ENCODE peak calls at places on chromosomes 13 and 19, in seven cellular contexts. One of them, this sample, is unnamed.

GRCh38 chr13:111515648-111516047 is 195.2 kb downstream of the TEX29 start:
- DNase-seq in suprapubic skin: no peak
- DNase-seq in transverse colon: no peak
- DNase-seq in A549: no peak
- DNase-seq in stomach: no peak
- DNase-seq in HepG2: no peak
- DNase-seq in sigmoid colon: no peak
- DNase-seq in this sample: no peak

GRCh38 chr13:113125506-113126264 is 3.1 kb downstream of the F10 start:
- DNase-seq in suprapubic skin: peak; percentile 29
- DNase-seq in stomach: no peak
- DNase-seq in A549: no peak
- DNase-seq in sigmoid colon: no peak
- DNase-seq in transverse colon: no peak
- DNase-seq in HepG2: no peak
- DNase-seq in this sample: no peak

GRCh38 chr13:110716235-110716505 is 2.7 kb downstream of the ING1 start:
- DNase-seq in HepG2: peak; percentile 24
- DNase-seq in A549: no peak
- DNase-seq in transverse colon: peak; percentile 69
- DNase-seq in suprapubic skin: no peak
- DNase-seq in stomach: peak; percentile 51
- DNase-seq in sigmoid colon: peak; percentile 85
- DNase-seq in this sample: peak; percentile 28

GRCh38 chr13:90055121-90055520 is 1292.4 kb upstream of the MIR17HG start:
- DNase-seq in suprapubic skin: no peak
- DNase-seq in stomach: no peak
- DNase-seq in sigmoid colon: no peak
- DNase-seq in A549: no peak
- DNase-seq in transverse colon: no peak
- DNase-seq in HepG2: no peak
- DNase-seq in this sample: no peak

GRCh38 chr19:33501957-33502356 is 19.6 kb downstream of the PEPD start:
- DNase-seq in stomach: no peak
- DNase-seq in A549: no peak
- DNase-seq in suprapubic skin: no peak
- DNase-seq in transverse colon: no peak
- DNase-seq in sigmoid colon: peak; percentile 36
- DNase-seq in HepG2: no peak
- DNase-seq in this sample: no peak

GRCh38 chr19:10518444-10519361 is 1.5 kb upstream of the S1PR5 start:
- DNase-seq in A549: no peak
- DNase-seq in transverse colon: no peak
- DNase-seq in suprapubic skin: no peak
- DNase-seq in HepG2: no peak
- DNase-seq in stomach: no peak
- DNase-seq in sigmoid colon: no peak
- DNase-seq in this sample: no peak

GRCh38 chr13:50527612-50528509 is 315.6 kb downstream of the DLEU7 start:
- DNase-seq in HepG2: no peak
- DNase-seq in transverse colon: no peak
- DNase-seq in A549: no peak
- DNase-seq in sigmoid colon: no peak
- DNase-seq in suprapubic skin: no peak
- DNase-seq in stomach: no peak
- DNase-seq in this sample: no peak

GRCh38 chr13:36154567-36155231 is 23.5 kb upstream of the DCLK1 start:
- DNase-seq in transverse colon: no peak
- DNase-seq in sigmoid colon: no peak
- DNase-seq in HepG2: no peak
- DNase-seq in stomach: no peak
- DNase-seq in A549: no peak
- DNase-seq in suprapubic skin: no peak
- DNase-seq in this sample: no peak

GRCh38 chr19:18733196-18733647 is 49.7 kb downstream of the CRTC1 start:
- DNase-seq in sigmoid colon: peak; percentile 90
- DNase-seq in stomach: peak; percentile 57
- DNase-seq in suprapubic skin: no peak
- DNase-seq in A549: no peak
- DNase-seq in HepG2: peak; percentile 18
- DNase-seq in transverse colon: peak; percentile 19
- DNase-seq in this sample: peak; percentile 12

GRCh38 chr19:17909017-17909732 is 23.6 kb upstream of the CCDC124 start:
- DNase-seq in suprapubic skin: no peak
- DNase-seq in HepG2: no peak
- DNase-seq in A549: no peak
- DNase-seq in sigmoid colon: no peak
- DNase-seq in stomach: no peak
- DNase-seq in transverse colon: no peak
- DNase-seq in this sample: no peak

GRCh38 chr13:85543144-85543543 is 256.1 kb downstream of the SLITRK6 start:
- DNase-seq in stomach: no peak
- DNase-seq in suprapubic skin: no peak
- DNase-seq in sigmoid colon: no peak
- DNase-seq in HepG2: no peak
- DNase-seq in transverse colon: no peak
- DNase-seq in A549: no peak
- DNase-seq in this sample: no peak

GRCh38 chr19:45104658-45105384 is 11.8 kb downstream of the PPP1R37 start:
- DNase-seq in stomach: no peak
- DNase-seq in HepG2: no peak
- DNase-seq in suprapubic skin: no peak
- DNase-seq in transverse colon: no peak
- DNase-seq in A549: no peak
- DNase-seq in sigmoid colon: no peak
- DNase-seq in this sample: no peak

GRCh38 chr13:114045113-114045735 is 71.3 kb upstream of the C13orf46 start:
- DNase-seq in stomach: no peak
- DNase-seq in transverse colon: no peak
- DNase-seq in sigmoid colon: no peak
- DNase-seq in HepG2: no peak
- DNase-seq in suprapubic skin: no peak
- DNase-seq in A549: no peak
- DNase-seq in this sample: no peak

GRCh38 chr13:114174529-114174941 is 4.5 kb upstream of the CFAP97D2 start:
- DNase-seq in transverse colon: no peak
- DNase-seq in A549: no peak
- DNase-seq in HepG2: no peak
- DNase-seq in suprapubic skin: no peak
- DNase-seq in stomach: no peak
- DNase-seq in sigmoid colon: no peak
- DNase-seq in this sample: no peak

GRCh38 chr13:101433895-101434294 is 17.6 kb upstream of the NALCN start:
- DNase-seq in suprapubic skin: no peak
- DNase-seq in HepG2: no peak
- DNase-seq in transverse colon: no peak
- DNase-seq in stomach: no peak
- DNase-seq in sigmoid colon: no peak
- DNase-seq in A549: no peak
- DNase-seq in this sample: no peak

GRCh38 chr19:40685563-40685962 is 4.9 kb downstream of the NUMBL start:
- DNase-seq in sigmoid colon: no peak
- DNase-seq in suprapubic skin: no peak
- DNase-seq in transverse colon: no peak
- DNase-seq in HepG2: no peak
- DNase-seq in A549: no peak
- DNase-seq in stomach: no peak
- DNase-seq in this sample: no peak

GRCh38 chr19:42206871-42207755 is 10.4 kb downstream of the DEDD2 start:
- DNase-seq in HepG2: no peak
- DNase-seq in suprapubic skin: no peak
- DNase-seq in transverse colon: peak; percentile 57
- DNase-seq in sigmoid colon: no peak
- DNase-seq in stomach: no peak
- DNase-seq in A549: peak; percentile 73
- DNase-seq in this sample: no peak

GRCh38 chr13:29771247-29771646 is 79.2 kb downstream of the UBL3 start:
- DNase-seq in HepG2: peak; percentile 23
- DNase-seq in stomach: no peak
- DNase-seq in A549: no peak
- DNase-seq in transverse colon: no peak
- DNase-seq in sigmoid colon: no peak
- DNase-seq in suprapubic skin: no peak
- DNase-seq in this sample: no peak

GRCh38 chr13:27375686-27376326 is 48.6 kb upstream of the GTF3A start:
- DNase-seq in sigmoid colon: peak; percentile 74
- DNase-seq in HepG2: peak; percentile 47
- DNase-seq in A549: peak; percentile 62
- DNase-seq in stomach: peak; percentile 70
- DNase-seq in suprapubic skin: peak; percentile 81
- DNase-seq in transverse colon: peak; percentile 72
- DNase-seq in this sample: no peak

GRCh38 chr13:110334256-110334655 is 27.2 kb downstream of the COL4A2 start:
- DNase-seq in transverse colon: no peak
- DNase-seq in stomach: no peak
- DNase-seq in suprapubic skin: no peak
- DNase-seq in HepG2: no peak
- DNase-seq in A549: no peak
- DNase-seq in sigmoid colon: peak; percentile 69
- DNase-seq in this sample: no peak

GRCh38 chr13:27822873-27823311 is 30.6 kb downstream of the GSX1 start:
- DNase-seq in transverse colon: no peak
- DNase-seq in A549: no peak
- DNase-seq in stomach: no peak
- DNase-seq in suprapubic skin: no peak
- DNase-seq in sigmoid colon: no peak
- DNase-seq in HepG2: no peak
- DNase-seq in this sample: no peak

GRCh38 chr19:13964776-13965175 is 12.5 kb downstream of the DCAF15 start:
- DNase-seq in sigmoid colon: no peak
- DNase-seq in transverse colon: no peak
- DNase-seq in stomach: no peak
- DNase-seq in A549: no peak
- DNase-seq in suprapubic skin: no peak
- DNase-seq in HepG2: no peak
- DNase-seq in this sample: no peak

GRCh38 chr19:58345558-58345957 is 7.7 kb downstream of the A1BG start:
- DNase-seq in suprapubic skin: no peak
- DNase-seq in transverse colon: no peak
- DNase-seq in HepG2: no peak
- DNase-seq in sigmoid colon: no peak
- DNase-seq in A549: no peak
- DNase-seq in stomach: no peak
- DNase-seq in this sample: no peak

DNA sequence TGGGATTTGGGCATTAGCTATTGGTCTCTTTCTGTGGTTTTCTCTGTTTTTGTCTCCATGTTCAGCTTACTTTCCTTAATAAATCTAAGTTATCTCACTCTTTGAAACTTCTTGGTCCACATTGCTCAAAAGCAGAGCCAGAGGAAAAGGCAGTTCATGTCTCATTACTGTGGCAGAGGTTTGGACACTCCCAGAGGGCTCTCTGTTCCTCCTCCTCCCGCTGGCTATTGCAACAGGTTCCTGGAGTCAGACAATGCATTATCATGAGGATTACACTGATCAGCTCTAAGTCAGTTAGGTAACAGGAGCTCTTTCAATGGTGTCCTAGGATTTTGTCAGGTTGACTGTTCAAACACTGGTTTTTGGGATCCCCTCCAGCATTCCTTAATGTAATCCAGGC is 298.8 kb downstream of the NDFIP2 start:
- DNase-seq in HepG2: peak; percentile 12
- DNase-seq in sigmoid colon: peak; percentile 69
- DNase-seq in transverse colon: peak; percentile 33
- DNase-seq in suprapubic skin: no peak
- DNase-seq in A549: no peak
- DNase-seq in stomach: no peak
- DNase-seq in this sample: peak; percentile 29
- H3K27ac ChIP-seq in HepG2: no peak overlapping the region
- H3K27ac ChIP-seq in sigmoid colon: no peak overlapping the region
- H3K27ac ChIP-seq in transverse colon: no peak overlapping the region
- H3K27ac ChIP-seq in suprapubic skin: no peak overlapping the region
- H3K27ac ChIP-seq in A549: no peak overlapping the region
- H3K27ac ChIP-seq in stomach: no peak overlapping the region
- H3K27ac ChIP-seq in this sample: peak overlapping the region; percentile 11

GRCh38 chr13:52449323-52450011 is 967 bp downstream of the VPS36 start:
- DNase-seq in HepG2: no peak
- DNase-seq in sigmoid colon: no peak
- DNase-seq in stomach: no peak
- DNase-seq in transverse colon: no peak
- DNase-seq in A549: no peak
- DNase-seq in suprapubic skin: no peak
- DNase-seq in this sample: no peak

GRCh38 chr13:52452470-52452869 is 2.0 kb upstream of the VPS36 start:
- DNase-seq in stomach: no peak
- DNase-seq in transverse colon: no peak
- DNase-seq in suprapubic skin: no peak
- DNase-seq in A549: no peak
- DNase-seq in sigmoid colon: no peak
- DNase-seq in HepG2: no peak
- DNase-seq in this sample: no peak

GRCh38 chr13:52450793-52451116 is 321 bp upstream of the VPS36 start:
- DNase-seq in HepG2: no peak
- DNase-seq in stomach: no peak
- DNase-seq in A549: no peak
- DNase-seq in suprapubic skin: no peak
- DNase-seq in transverse colon: no peak
- DNase-seq in sigmoid colon: no peak
- DNase-seq in this sample: no peak

GRCh38 chr13:52447815-52448552 is 2.5 kb downstream of the VPS36 start:
- DNase-seq in A549: no peak
- DNase-seq in suprapubic skin: no peak
- DNase-seq in sigmoid colon: no peak
- DNase-seq in stomach: no peak
- DNase-seq in HepG2: no peak
- DNase-seq in transverse colon: no peak
- DNase-seq in this sample: no peak

GRCh38 chr13:52450012-52450792 is at the start of gene VPS36:
- DNase-seq in sigmoid colon: peak; percentile 97
- DNase-seq in stomach: peak; percentile 98
- DNase-seq in transverse colon: peak; percentile 98
- DNase-seq in suprapubic skin: peak; percentile 97
- DNase-seq in HepG2: peak; percentile 83
- DNase-seq in A549: peak; percentile 59
- DNase-seq in this sample: peak; percentile 93
- TF ChIP-seq EP300 in sigmoid colon: no peak
- TF ChIP-seq EP300 in stomach: no peak
- TF ChIP-seq EP300 in transverse colon: no peak
- TF ChIP-seq EP300 in suprapubic skin: no peak
- TF ChIP-seq EP300 in HepG2: no peak
- TF ChIP-seq EP300 in A549: no peak
- TF ChIP-seq EP300 in this sample: no peak

DNA sequence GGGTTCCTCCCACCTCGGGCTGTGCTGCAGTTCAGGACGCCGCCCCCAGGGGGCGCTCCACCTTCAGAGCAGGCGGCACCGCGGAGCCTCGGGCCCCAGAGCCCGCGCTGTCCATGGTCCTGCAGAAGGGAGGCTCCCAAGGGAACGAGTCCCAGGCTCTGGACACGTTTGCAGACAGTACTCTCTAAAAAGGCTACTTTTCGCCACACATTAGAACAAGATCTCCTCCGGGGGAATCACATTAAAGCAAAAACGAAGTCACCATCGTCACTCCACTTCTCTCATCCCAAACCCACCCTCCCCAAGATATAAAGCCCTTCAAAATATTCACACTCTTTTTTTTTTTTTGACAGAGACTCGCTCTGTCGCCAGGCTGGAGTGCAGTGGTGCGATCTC is 4.6 kb upstream of the SIGLEC10 start:
- DNase-seq in transverse colon: peak; percentile 88
- DNase-seq in sigmoid colon: peak; percentile 73
- DNase-seq in HepG2: peak; percentile 67
- DNase-seq in A549: peak; percentile 80
- DNase-seq in suprapubic skin: peak; percentile 86
- DNase-seq in stomach: peak; percentile 86
- DNase-seq in this sample: peak; percentile 56
- TF ChIP-seq CTCF in transverse colon: peak; percentile 93
- TF ChIP-seq CTCF in sigmoid colon: peak; percentile 68
- TF ChIP-seq CTCF in HepG2: peak; percentile 96
- TF ChIP-seq CTCF in A549: peak; percentile 83
- TF ChIP-seq CTCF in suprapubic skin: peak; percentile 96
- TF ChIP-seq CTCF in stomach: peak; percentile 92
- TF ChIP-seq CTCF in this sample: peak; percentile 65

GRCh38 chr19:43533546-43534304 is 737 bp downstream of the ZNF575 start:
- DNase-seq in suprapubic skin: peak; percentile 100
- DNase-seq in sigmoid colon: peak; percentile 100
- DNase-seq in stomach: peak; percentile 99
- DNase-seq in HepG2: peak; percentile 34
- DNase-seq in A549: peak; percentile 92
- DNase-seq in transverse colon: peak; percentile 98
- DNase-seq in this sample: peak; percentile 100
- H3K27ac ChIP-seq in suprapubic skin: peak overlapping the region; percentile 75
- H3K27ac ChIP-seq in sigmoid colon: peak overlapping the region; percentile 96
- H3K27ac ChIP-seq in stomach: peak overlapping the region; percentile 94
- H3K27ac ChIP-seq in HepG2: peak overlapping the region; percentile 35
- H3K27ac ChIP-seq in A549: peak overlapping the region; percentile 90
- H3K27ac ChIP-seq in transverse colon: peak overlapping the region; percentile 98
- H3K27ac ChIP-seq in this sample: peak overlapping the region; percentile 94

This sample was measured in tibial nerve.